ENCODE peak calls at places on chromosome 1, in four cellular contexts. B, F, U and P are unnamed samples.
A peak's percentile ranks its signal among the peaks of the same experiment; 100 is the strongest.

GRCh38 chr1:10508511-10508951 is 33.8 kb downstream of the PEX14 start:
- DNase-seq in B (no peak), F (peak; percentile 54), U (no peak), P (no peak)

GRCh38 chr1:169070547-169070946 is 35.9 kb upstream of the ATP1B1 start:
- DNase-seq in B (no peak), F (no peak), U (no peak), P (no peak)

GRCh38 chr1:20787775-20788488 is 825 bp upstream of the HP1BP3 start:
- DNase-seq in B (no peak), F (peak; percentile 34), U (no peak), P (no peak)

GRCh38 chr1:18200136-18200717 is 92.6 kb downstream of the IGSF21 start:
- DNase-seq in B (peak; percentile 74), F (no peak), U (no peak), P (no peak)

GRCh38 chr1:2273401-2274090 is 45.4 kb downstream of the SKI start:
- DNase-seq in B (no peak), F (no peak), U (no peak), P (no peak)

GRCh38 chr1:169590932-169591331 is 4.7 kb upstream of the F5 start:
- DNase-seq in B (no peak), F (no peak), U (no peak), P (no peak)

GRCh38 chr1:154493276-154493675 is 8.7 kb upstream of the TDRD10 start:
- DNase-seq in B (no peak), F (peak; percentile 42), U (peak; percentile 79), P (no peak)

GRCh38 chr1:7013833-7014639 is 228.8 kb downstream of the CAMTA1 start:
- DNase-seq in B (no peak), F (no peak), U (peak; percentile 80), P (no peak)

GRCh38 chr1:151992345-151993083 is 1.1 kb downstream of the S100A10 start:
- DNase-seq in B (no peak), F (no peak), U (peak; percentile 90), P (peak; percentile 82)

GRCh38 chr1:166026143-166026542 is 140.7 kb downstream of the FAM78B start:
- DNase-seq in B (no peak), F (no peak), U (no peak), P (no peak)

GRCh38 chr1:236951672-236952071 is 52.6 kb downstream of the MT1HL1 start:
- DNase-seq in B (no peak), F (peak; percentile 6), U (no peak), P (no peak)

GRCh38 chr1:41724248-41724647 is 194.5 kb downstream of the HIVEP3 start:
- DNase-seq in B (no peak), F (no peak), U (no peak), P (no peak)

GRCh38 chr1:42423621-42424200 is 32.1 kb downstream of the ZMYND12 start:
- DNase-seq in B (no peak), F (no peak), U (no peak), P (no peak)

GRCh38 chr1:23222331-23222730 is 5.0 kb upstream of the HTR1D start:
- DNase-seq in B (no peak), F (no peak), U (no peak), P (no peak)

GRCh38 chr1:99768525-99769382 is 2.3 kb upstream of the FRRS1 start:
- DNase-seq in B (no peak), F (no peak), U (no peak), P (no peak)

GRCh38 chr1:225774276-225775147 is 3.1 kb upstream of the SRP9 start:
- DNase-seq in B (no peak), F (no peak), U (no peak), P (no peak)

GRCh38 chr1:54811739-54812655 is 10.9 kb upstream of the TTC22 start:
- DNase-seq in B (peak; percentile 39), F (no peak), U (no peak), P (no peak)

GRCh38 chr1:22591576-22591975 is 28.3 kb downstream of the EPHA8 start:
- DNase-seq in B (no peak), F (no peak), U (no peak), P (no peak)

GRCh38 chr1:87334351-87335174 is 5.9 kb downstream of the LMO4 start:
- DNase-seq in B (no peak), F (peak; percentile 42), U (no peak), P (no peak)

GRCh38 chr1:160129046-160129445 is 13.5 kb downstream of the ATP1A2 start:
- DNase-seq in B (no peak), F (no peak), U (no peak), P (no peak)

GRCh38 chr1:108609483-108610066 is 49.7 kb downstream of the EEIG2 start:
- DNase-seq in B (no peak), F (no peak), U (no peak), P (no peak)

GRCh38 chr1:21567241-21568005 is 58.2 kb downstream of the ALPL start:
- DNase-seq in B (no peak), F (no peak), U (no peak), P (no peak)

GRCh38 chr1:90402893-90403849 is 313.9 kb downstream of the BARHL2 start:
- DNase-seq in B (no peak), F (peak; percentile 0), U (no peak), P (peak; percentile 25)

GRCh38 chr1:27979151-27979858 is 19.5 kb downstream of the XKR8 start:
- DNase-seq in B (no peak), F (no peak), U (no peak), P (no peak)

GRCh38 chr1:101959456-101959855 is 37.3 kb downstream of the OLFM3 start:
- DNase-seq in B (no peak), F (no peak), U (no peak), P (no peak)

GRCh38 chr1:54331091-54331772 is 75.0 kb downstream of the SSBP3 start:
- DNase-seq in B (no peak), F (peak; percentile 65), U (no peak), P (no peak)

GRCh38 chr1:27365372-27366112 is 1.2 kb downstream of the MAP3K6 start:
- DNase-seq in B (peak; percentile 79), F (peak; percentile 97), U (peak; percentile 91), P (peak; percentile 90)

GRCh38 chr1:203690730-203691129 is 64.1 kb downstream of the ATP2B4 start:
- DNase-seq in B (no peak), F (no peak), U (no peak), P (no peak)

GRCh38 chr1:203684077-203684476 is 57.4 kb downstream of the ATP2B4 start:
- DNase-seq in B (no peak), F (no peak), U (no peak), P (no peak)

GRCh38 chr1:203681739-203682138 is 55.1 kb downstream of the ATP2B4 start:
- DNase-seq in B (no peak), F (no peak), U (no peak), P (no peak)

GRCh38 chr1:203682401-203683383 is 56.1 kb downstream of the ATP2B4 start:
- DNase-seq in B (no peak), F (no peak), U (no peak), P (no peak)

DNA sequence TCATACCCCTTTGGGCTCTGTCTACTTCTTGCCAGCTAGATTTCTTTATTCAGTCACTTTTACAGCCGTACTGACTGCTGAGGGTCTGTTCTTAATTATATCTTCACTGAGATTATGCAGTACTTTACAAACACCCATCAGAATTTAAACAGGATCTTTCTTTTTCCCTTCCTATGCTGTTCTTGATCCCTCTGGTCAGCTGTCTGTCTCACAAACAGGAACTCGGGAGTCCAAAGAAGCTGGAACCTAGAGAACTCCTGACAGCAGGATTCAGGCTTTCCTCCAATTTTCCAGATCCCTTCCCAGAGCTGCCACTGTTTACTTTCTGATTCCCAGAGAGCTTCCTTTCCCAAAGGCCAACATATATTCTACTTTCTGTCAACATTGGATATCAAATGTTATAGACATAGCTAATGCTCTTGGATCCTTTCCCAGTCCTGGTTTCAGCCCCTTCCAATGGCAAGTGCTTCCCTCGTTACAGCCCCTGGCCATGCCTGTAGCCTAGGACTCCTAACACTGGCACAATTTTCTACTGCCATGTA is 59.5 kb downstream of the ATP2B4 start:
- DNase-seq in B (no peak), F (peak; percentile 60), U (no peak), P (no peak)
- H3K27ac ChIP-seq in B (no peak overlapping the region), F (peak overlapping the region; percentile 90), U (peak overlapping the region; percentile 70), P (no peak overlapping the region)

DNA sequence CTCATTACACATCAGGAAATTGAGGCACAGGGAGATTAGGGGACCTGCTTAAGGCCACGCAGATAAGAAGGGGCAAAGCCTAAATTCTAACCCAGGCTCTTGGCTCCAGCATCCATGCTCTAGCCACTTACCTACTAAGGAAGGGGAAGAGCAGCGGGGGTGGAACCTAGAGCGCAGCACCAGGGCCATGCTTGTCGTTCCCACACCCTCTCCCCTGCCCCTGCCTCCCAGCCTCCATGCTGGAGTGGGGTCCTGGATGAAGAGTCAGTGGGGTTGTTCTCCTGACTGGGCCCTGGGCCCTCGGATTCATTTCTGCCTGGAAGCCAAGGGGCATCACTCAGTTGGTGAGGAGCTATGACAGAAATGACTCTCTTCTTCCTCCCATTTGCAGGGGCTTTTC is 133.3 kb downstream of the FOXD2 start:
- DNase-seq in B (no peak), F (no peak), U (no peak), P (no peak)
- H3K27ac ChIP-seq in B (no peak overlapping the region), F (no peak overlapping the region), U (no peak overlapping the region), P (no peak overlapping the region)

GRCh38 chr1:17167783-17168479 is 37.0 kb upstream of the PADI1 start:
- DNase-seq in B (no peak), F (no peak), U (no peak), P (no peak)
- H3K27ac ChIP-seq in B (no peak overlapping the region), F (peak overlapping the region; percentile 68), U (no peak overlapping the region), P (no peak overlapping the region)

GRCh38 chr1:179080866-179081695 is 789 bp upstream of the TOR3A start:
- DNase-seq in B (no peak), F (no peak), U (no peak), P (no peak)
- H3K27ac ChIP-seq in B (peak overlapping the region; percentile 78), F (peak overlapping the region; percentile 54), U (peak overlapping the region; percentile 90), P (peak overlapping the region; percentile 75)

GRCh38 chr1:178724734-178725602 is at the start of gene RALGPS2:
- DNase-seq in B (peak; percentile 48), F (peak; percentile 96), U (peak; percentile 70), P (peak; percentile 63)
- H3K27ac ChIP-seq in B (peak within 1 kb of the TSS; percentile 89), F (peak within 1 kb of the TSS; percentile 87), U (peak within 1 kb of the TSS; percentile 74), P (peak within 1 kb of the TSS; percentile 97)

DNA sequence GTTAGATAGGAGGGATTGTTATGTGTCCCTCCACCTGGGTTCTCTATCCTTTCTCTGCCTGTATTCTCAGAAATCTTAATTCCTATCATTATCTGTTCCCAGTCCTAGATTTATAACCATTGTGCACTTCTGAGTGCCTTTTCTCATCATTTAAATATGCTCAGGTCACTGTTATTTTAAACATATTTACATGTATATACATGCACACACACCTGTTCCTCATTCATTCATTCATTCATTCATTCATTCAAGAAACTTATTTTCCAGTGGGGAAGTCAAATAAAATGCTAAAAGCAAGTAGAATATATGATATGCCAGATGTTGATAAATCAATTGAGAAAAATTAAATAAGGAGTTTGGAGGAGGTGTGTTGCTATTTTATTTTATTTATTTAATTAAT is 110.3 kb downstream of the NEK7 start:
- DNase-seq in B (no peak), F (no peak), U (no peak), P (no peak)
- H3K27ac ChIP-seq in B (no peak overlapping the region), F (peak overlapping the region; percentile 85), U (peak overlapping the region; percentile 71), P (no peak overlapping the region)

DNA sequence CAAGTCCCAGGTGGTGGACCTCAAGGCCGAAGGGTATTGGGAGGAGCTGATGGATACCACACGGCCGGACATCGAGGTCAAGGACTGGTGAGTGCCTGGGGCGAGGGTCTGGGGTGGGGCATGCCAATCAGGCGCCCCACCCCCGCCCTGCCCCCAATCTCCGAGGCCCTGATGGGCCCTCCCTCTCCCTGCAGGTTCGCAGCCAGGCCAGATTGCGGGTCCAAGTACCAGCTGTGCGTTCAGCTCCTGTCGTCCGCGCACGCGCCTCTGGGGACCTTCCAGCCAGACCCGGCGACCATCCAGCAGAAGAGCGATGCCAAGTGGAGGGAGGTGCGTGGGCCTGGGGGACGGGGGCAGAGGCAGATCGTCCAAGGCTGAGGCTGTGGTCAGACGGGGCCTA is 3.9 kb downstream of the FBXO44 start:
- DNase-seq in B (no peak), F (no peak), U (no peak), P (no peak)
- H3K27ac ChIP-seq in B (no peak overlapping the region), F (no peak overlapping the region), U (no peak overlapping the region), P (no peak overlapping the region)

GRCh38 chr1:235515844-235516512 is 11.7 kb upstream of the B3GALNT2 start:
- DNase-seq in B (no peak), F (no peak), U (no peak), P (no peak)
- H3K27ac ChIP-seq in B (no peak overlapping the region), F (no peak overlapping the region), U (no peak overlapping the region), P (peak overlapping the region; percentile 47)